ENCODE peak calls at places on chromosomes 6 and 20, in nine cellular contexts. One of them, this sample, is unnamed.

GRCh38 chr6:4460595-4461475 is 315.4 kb upstream of the CDYL start:
- DNase-seq in endothelial cell: no peak
- DNase-seq in AG10803: peak
- DNase-seq in left ventricle myocardium inferior: peak
- DNase-seq in IMR-90: peak
- DNase-seq in pancreas: no peak
- DNase-seq in GM13976: no peak
- DNase-seq in PC-3: no peak
- DNase-seq in HFFc6: no peak
- DNase-seq in this sample: no peak

GRCh38 chr20:18928626-18929025 is 115.0 kb downstream of the SCP2D1 start:
- DNase-seq in IMR-90: no peak
- DNase-seq in AG10803: no peak
- DNase-seq in HFFc6: no peak
- DNase-seq in pancreas: no peak
- DNase-seq in PC-3: no peak
- DNase-seq in GM13976: no peak
- DNase-seq in left ventricle myocardium inferior: no peak
- DNase-seq in endothelial cell: no peak
- DNase-seq in this sample: no peak

GRCh38 chr6:30483677-30484279 is 5.5 kb upstream of the HLA-E start:
- DNase-seq in pancreas: no peak
- DNase-seq in GM13976: peak
- DNase-seq in left ventricle myocardium inferior: no peak
- DNase-seq in PC-3: peak
- DNase-seq in AG10803: peak
- DNase-seq in IMR-90: peak
- DNase-seq in endothelial cell: peak
- DNase-seq in HFFc6: peak
- DNase-seq in this sample: peak

GRCh38 chr6:120083186-120083585 is 733.6 kb upstream of the MAN1A1 start:
- DNase-seq in endothelial cell: no peak
- DNase-seq in GM13976: no peak
- DNase-seq in IMR-90: no peak
- DNase-seq in PC-3: no peak
- DNase-seq in AG10803: no peak
- DNase-seq in pancreas: no peak
- DNase-seq in HFFc6: no peak
- DNase-seq in left ventricle myocardium inferior: no peak
- DNase-seq in this sample: no peak

GRCh38 chr6:168158280-168158979 is 79.4 kb upstream of the FRMD1 start:
- DNase-seq in PC-3: no peak
- DNase-seq in endothelial cell: no peak
- DNase-seq in GM13976: no peak
- DNase-seq in AG10803: no peak
- DNase-seq in IMR-90: no peak
- DNase-seq in left ventricle myocardium inferior: no peak
- DNase-seq in pancreas: no peak
- DNase-seq in HFFc6: no peak
- DNase-seq in this sample: no peak

GRCh38 chr20:11847827-11848226 is 69.9 kb upstream of the BTBD3 start:
- DNase-seq in AG10803: no peak
- DNase-seq in IMR-90: no peak
- DNase-seq in pancreas: no peak
- DNase-seq in HFFc6: no peak
- DNase-seq in GM13976: no peak
- DNase-seq in PC-3: peak
- DNase-seq in left ventricle myocardium inferior: no peak
- DNase-seq in endothelial cell: no peak
- DNase-seq in this sample: peak

GRCh38 chr6:97668716-97669115 is 385.7 kb upstream of the MMS22L start:
- DNase-seq in PC-3: no peak
- DNase-seq in IMR-90: no peak
- DNase-seq in HFFc6: no peak
- DNase-seq in GM13976: peak
- DNase-seq in left ventricle myocardium inferior: no peak
- DNase-seq in AG10803: no peak
- DNase-seq in pancreas: no peak
- DNase-seq in endothelial cell: no peak
- DNase-seq in this sample: no peak

GRCh38 chr6:134002821-134003220 is 49.6 kb downstream of the SLC2A12 start:
- DNase-seq in left ventricle myocardium inferior: no peak
- DNase-seq in GM13976: no peak
- DNase-seq in IMR-90: peak
- DNase-seq in pancreas: no peak
- DNase-seq in AG10803: no peak
- DNase-seq in HFFc6: no peak
- DNase-seq in endothelial cell: no peak
- DNase-seq in PC-3: no peak
- DNase-seq in this sample: no peak

GRCh38 chr6:28530777-28531176 is 5.1 kb downstream of the GPX5 start:
- DNase-seq in pancreas: no peak
- DNase-seq in PC-3: no peak
- DNase-seq in AG10803: no peak
- DNase-seq in GM13976: no peak
- DNase-seq in left ventricle myocardium inferior: no peak
- DNase-seq in HFFc6: no peak
- DNase-seq in IMR-90: no peak
- DNase-seq in endothelial cell: no peak
- DNase-seq in this sample: no peak

GRCh38 chr6:28534880-28535279 is 9.2 kb downstream of the GPX5 start:
- DNase-seq in IMR-90: no peak
- DNase-seq in pancreas: no peak
- DNase-seq in HFFc6: no peak
- DNase-seq in GM13976: no peak
- DNase-seq in AG10803: no peak
- DNase-seq in left ventricle myocardium inferior: no peak
- DNase-seq in PC-3: no peak
- DNase-seq in endothelial cell: no peak
- DNase-seq in this sample: no peak

GRCh38 chr6:28537065-28537464 is 11.4 kb downstream of the GPX5 start:
- DNase-seq in HFFc6: no peak
- DNase-seq in endothelial cell: peak
- DNase-seq in pancreas: no peak
- DNase-seq in AG10803: no peak
- DNase-seq in GM13976: no peak
- DNase-seq in left ventricle myocardium inferior: no peak
- DNase-seq in PC-3: no peak
- DNase-seq in IMR-90: peak
- DNase-seq in this sample: peak

GRCh38 chr6:28531479-28532128 is 5.9 kb downstream of the GPX5 start:
- DNase-seq in pancreas: no peak
- DNase-seq in AG10803: no peak
- DNase-seq in GM13976: no peak
- DNase-seq in endothelial cell: no peak
- DNase-seq in left ventricle myocardium inferior: no peak
- DNase-seq in PC-3: peak
- DNase-seq in HFFc6: no peak
- DNase-seq in IMR-90: no peak
- DNase-seq in this sample: peak
- TF ChIP-seq CTCF in pancreas: no peak
- TF ChIP-seq CTCF in AG10803: no peak
- TF ChIP-seq CTCF in GM13976: no peak
- TF ChIP-seq CTCF in endothelial cell: no peak
- TF ChIP-seq CTCF in left ventricle myocardium inferior: no peak
- TF ChIP-seq CTCF in PC-3: peak
- TF ChIP-seq CTCF in HFFc6: no peak
- TF ChIP-seq CTCF in IMR-90: no peak
- TF ChIP-seq CTCF in this sample: no peak

DNA sequence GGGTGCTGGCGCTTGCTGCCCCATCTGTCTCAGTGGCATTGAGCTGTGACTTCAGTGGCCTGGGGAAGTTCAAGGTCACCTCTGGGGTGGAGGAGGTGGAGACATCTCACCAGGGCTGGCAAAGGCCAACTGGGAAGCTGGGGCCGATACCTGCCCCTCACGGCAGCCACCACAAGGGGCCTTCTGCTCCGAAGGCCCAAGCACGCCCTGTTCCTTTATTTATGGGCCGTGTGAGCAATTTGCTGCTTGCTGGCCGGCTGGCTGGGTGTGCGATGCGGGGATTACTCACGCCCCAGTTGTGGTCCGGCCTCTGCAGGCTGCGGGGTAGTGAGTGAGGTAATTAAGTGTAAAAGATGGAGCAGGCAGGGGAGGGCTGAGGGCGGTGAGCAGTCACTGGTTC is 13.2 kb upstream of the SCRT2 start:
- DNase-seq in PC-3: no peak
- DNase-seq in left ventricle myocardium inferior: no peak
- DNase-seq in endothelial cell: no peak
- DNase-seq in HFFc6: peak
- DNase-seq in IMR-90: peak
- DNase-seq in AG10803: no peak
- DNase-seq in pancreas: no peak
- DNase-seq in GM13976: no peak
- DNase-seq in this sample: no peak
- TF ChIP-seq CTCF in PC-3: no peak
- TF ChIP-seq CTCF in left ventricle myocardium inferior: no peak
- TF ChIP-seq CTCF in endothelial cell: no peak
- TF ChIP-seq CTCF in HFFc6: peak
- TF ChIP-seq CTCF in IMR-90: no peak
- TF ChIP-seq CTCF in AG10803: no peak
- TF ChIP-seq CTCF in pancreas: no peak
- TF ChIP-seq CTCF in GM13976: no peak
- TF ChIP-seq CTCF in this sample: no peak

GRCh38 chr20:57399587-57400261 is 8.5 kb downstream of the RBM38 start:
- DNase-seq in GM13976: peak
- DNase-seq in PC-3: no peak
- DNase-seq in left ventricle myocardium inferior: no peak
- DNase-seq in AG10803: no peak
- DNase-seq in IMR-90: peak
- DNase-seq in pancreas: peak
- DNase-seq in HFFc6: no peak
- DNase-seq in endothelial cell: no peak
- DNase-seq in this sample: no peak

GRCh38 chr20:57397693-57398108 is 6.5 kb downstream of the RBM38 start:
- DNase-seq in HFFc6: no peak
- DNase-seq in AG10803: no peak
- DNase-seq in endothelial cell: no peak
- DNase-seq in IMR-90: no peak
- DNase-seq in PC-3: no peak
- DNase-seq in pancreas: peak
- DNase-seq in left ventricle myocardium inferior: peak
- DNase-seq in GM13976: peak
- DNase-seq in this sample: no peak

GRCh38 chr20:57398901-57399535 is 7.8 kb downstream of the RBM38 start:
- DNase-seq in GM13976: peak
- DNase-seq in PC-3: no peak
- DNase-seq in left ventricle myocardium inferior: no peak
- DNase-seq in endothelial cell: no peak
- DNase-seq in AG10803: no peak
- DNase-seq in HFFc6: no peak
- DNase-seq in IMR-90: no peak
- DNase-seq in pancreas: peak
- DNase-seq in this sample: no peak

GRCh38 chr20:57397004-57397692 is 6.0 kb downstream of the RBM38 start:
- DNase-seq in GM13976: peak
- DNase-seq in AG10803: no peak
- DNase-seq in endothelial cell: no peak
- DNase-seq in HFFc6: no peak
- DNase-seq in pancreas: peak
- DNase-seq in IMR-90: no peak
- DNase-seq in PC-3: no peak
- DNase-seq in left ventricle myocardium inferior: peak
- DNase-seq in this sample: no peak

DNA sequence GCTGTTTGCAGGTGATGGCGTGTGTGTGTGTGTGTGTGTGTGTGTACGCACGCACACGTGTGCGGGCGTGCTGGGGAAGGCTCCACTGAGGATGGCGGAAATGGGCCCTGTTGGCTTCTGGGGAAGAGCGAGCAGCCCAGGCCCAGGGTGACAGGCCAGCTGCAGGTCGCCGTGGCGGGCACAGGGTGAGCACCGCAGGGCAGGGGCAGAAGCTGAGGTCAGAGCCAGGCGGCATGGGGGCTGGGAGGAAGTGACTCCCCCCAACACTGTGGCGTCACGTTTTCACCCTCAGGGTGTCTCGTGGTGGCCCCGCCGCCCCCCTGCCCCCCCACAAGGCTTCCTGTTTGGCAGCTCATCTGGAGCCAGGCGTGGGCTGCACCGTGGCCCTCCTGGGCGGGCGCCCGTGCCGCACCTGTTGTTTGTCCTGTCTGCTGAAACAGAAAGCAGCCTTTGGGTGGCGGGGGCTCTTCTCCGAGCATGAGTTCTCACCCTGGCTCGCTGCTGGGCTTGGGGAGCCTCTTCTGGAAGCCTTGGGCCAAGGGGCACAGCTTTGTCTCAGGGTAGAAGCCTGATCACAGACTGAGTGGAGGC is 7.1 kb downstream of the RBM38 start:
- DNase-seq in PC-3: no peak
- DNase-seq in GM13976: peak
- DNase-seq in pancreas: peak
- DNase-seq in IMR-90: no peak
- DNase-seq in endothelial cell: no peak
- DNase-seq in left ventricle myocardium inferior: peak
- DNase-seq in AG10803: no peak
- DNase-seq in HFFc6: no peak
- DNase-seq in this sample: no peak
- TF ChIP-seq CTCF in PC-3: no peak
- TF ChIP-seq CTCF in GM13976: no peak
- TF ChIP-seq CTCF in pancreas: no peak
- TF ChIP-seq CTCF in IMR-90: no peak
- TF ChIP-seq CTCF in endothelial cell: no peak
- TF ChIP-seq CTCF in left ventricle myocardium inferior: no peak
- TF ChIP-seq CTCF in AG10803: no peak
- TF ChIP-seq CTCF in HFFc6: no peak
- TF ChIP-seq CTCF in this sample: no peak

GRCh38 chr6:11681357-11681756 is 97.2 kb downstream of the ADTRP start:
- DNase-seq in GM13976: no peak
- DNase-seq in PC-3: no peak
- DNase-seq in left ventricle myocardium inferior: no peak
- DNase-seq in endothelial cell: no peak
- DNase-seq in HFFc6: no peak
- DNase-seq in AG10803: no peak
- DNase-seq in IMR-90: no peak
- DNase-seq in pancreas: no peak
- DNase-seq in this sample: no peak

GRCh38 chr6:11672669-11673068 is 105.9 kb downstream of the ADTRP start:
- DNase-seq in PC-3: no peak
- DNase-seq in endothelial cell: no peak
- DNase-seq in AG10803: no peak
- DNase-seq in HFFc6: no peak
- DNase-seq in IMR-90: no peak
- DNase-seq in left ventricle myocardium inferior: no peak
- DNase-seq in GM13976: no peak
- DNase-seq in pancreas: no peak
- DNase-seq in this sample: no peak

GRCh38 chr6:11672261-11672660 is 106.3 kb downstream of the ADTRP start:
- DNase-seq in AG10803: peak
- DNase-seq in GM13976: no peak
- DNase-seq in left ventricle myocardium inferior: no peak
- DNase-seq in PC-3: no peak
- DNase-seq in IMR-90: peak
- DNase-seq in endothelial cell: no peak
- DNase-seq in pancreas: no peak
- DNase-seq in HFFc6: no peak
- DNase-seq in this sample: no peak

DNA sequence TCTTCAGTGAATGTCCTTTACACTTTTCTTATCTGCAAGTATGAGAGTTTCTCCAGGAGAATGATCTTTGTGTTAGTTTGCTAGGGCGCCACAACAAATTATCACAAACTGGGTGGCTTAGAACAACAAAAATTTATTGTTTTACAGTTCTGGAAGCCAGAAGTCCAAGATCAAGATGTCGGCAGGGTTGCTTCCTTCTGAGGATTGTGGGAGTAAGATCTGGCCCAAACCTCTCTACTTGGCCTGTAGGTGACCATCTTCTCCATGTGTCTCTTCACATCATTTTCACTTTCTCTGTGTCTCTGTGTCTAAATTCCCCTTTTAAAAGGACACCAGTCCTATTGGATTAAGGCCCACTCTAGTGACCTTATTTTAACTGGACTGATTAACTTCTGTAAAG is 103.0 kb downstream of the ADTRP start:
- DNase-seq in PC-3: peak
- DNase-seq in AG10803: no peak
- DNase-seq in IMR-90: no peak
- DNase-seq in GM13976: no peak
- DNase-seq in left ventricle myocardium inferior: no peak
- DNase-seq in endothelial cell: no peak
- DNase-seq in HFFc6: peak
- DNase-seq in pancreas: no peak
- DNase-seq in this sample: no peak
- TF ChIP-seq CTCF in PC-3: peak
- TF ChIP-seq CTCF in AG10803: no peak
- TF ChIP-seq CTCF in IMR-90: peak
- TF ChIP-seq CTCF in GM13976: no peak
- TF ChIP-seq CTCF in left ventricle myocardium inferior: no peak
- TF ChIP-seq CTCF in endothelial cell: no peak
- TF ChIP-seq CTCF in HFFc6: peak
- TF ChIP-seq CTCF in pancreas: no peak
- TF ChIP-seq CTCF in this sample: no peak